ENCODE peak calls at places on chromosome 11, in four cellular contexts. M is neural progenitor cell, Q is H1, P is IMR-90. F is an unnamed sample.

GRCh38 chr11:103055174-103055890 is 36.6 kb downstream of the DCUN1D5 start:
- DNase-seq in Q (no peak), P (peak; percentile 65), M (peak; percentile 61), F (peak; percentile 54)

GRCh38 chr11:14179126-14179820 is 179.7 kb downstream of the RRAS2 start:
- DNase-seq in P (peak; percentile 22), M (no peak), Q (no peak), F (no peak)

GRCh38 chr11:105393326-105393725 is 216.5 kb upstream of the GRIA4 start:
- DNase-seq in Q (no peak), M (no peak), P (no peak), F (no peak)

GRCh38 chr11:134443246-134443645 is 31.2 kb upstream of the B3GAT1 start:
- DNase-seq in Q (no peak), P (no peak), M (no peak), F (no peak)

GRCh38 chr11:69137148-69137844 is 18.4 kb upstream of the SMIM38 start:
- DNase-seq in P (no peak), Q (no peak), M (no peak), F (no peak)

GRCh38 chr11:129386795-129387390 is 11.2 kb downstream of the BARX2 start:
- DNase-seq in Q (no peak), M (no peak), P (no peak), F (no peak)

GRCh38 chr11:44793350-44794090 is 66.8 kb downstream of the TSPAN18 start:
- DNase-seq in P (peak; percentile 57), Q (no peak), M (peak; percentile 63), F (no peak)

GRCh38 chr11:63518548-63518947 is 12.7 kb downstream of the LGALS12 start:
- DNase-seq in Q (no peak), P (peak; percentile 66), M (no peak), F (no peak)

GRCh38 chr11:87299041-87299481 is 261.3 kb downstream of the TMEM135 start:
- DNase-seq in Q (no peak), M (no peak), P (no peak), F (no peak)

GRCh38 chr11:128324531-128325141 is 262.7 kb downstream of the ETS1 start:
- DNase-seq in Q (no peak), P (no peak), M (no peak), F (no peak)

GRCh38 chr11:57491371-57492061 is 24.0 kb downstream of the SLC43A1 start:
- DNase-seq in P (no peak), M (peak; percentile 72), Q (peak; percentile 90), F (peak; percentile 59)

GRCh38 chr11:9755561-9755960 is 91.7 kb downstream of the SWAP70 start:
- DNase-seq in M (no peak), Q (no peak), P (peak; percentile 89), F (no peak)

GRCh38 chr11:1121343-1122331 is 36.1 kb upstream of the MUC5AC start:
- DNase-seq in Q (no peak), M (no peak), P (peak; percentile 17), F (no peak)

GRCh38 chr11:1105183-1105565 is 30.5 kb downstream of the MUC2 start:
- DNase-seq in Q (no peak), M (no peak), P (no peak), F (no peak)

GRCh38 chr11:60756307-60757032 is at the start of gene MS4A15:
- DNase-seq in Q (no peak), M (peak; percentile 55), P (no peak), F (peak; percentile 50)

GRCh38 chr11:75100314-75100713 is 3.6 kb upstream of the OR2AT4 start:
- DNase-seq in M (no peak), P (peak; percentile 81), Q (no peak), F (peak; percentile 6)

GRCh38 chr11:68153742-68154141 is 32.6 kb upstream of the CHKA start:
- DNase-seq in Q (no peak), P (no peak), M (no peak), F (no peak)

GRCh38 chr11:3849297-3849874 is 6.1 kb upstream of the STIM1 start:
- DNase-seq in Q (no peak), P (peak; percentile 41), M (peak; percentile 55), F (peak; percentile 69)

GRCh38 chr11:67057410-67057757 is 737 bp downstream of the RHOD start:
- DNase-seq in Q (no peak), P (no peak), M (no peak), F (no peak)

GRCh38 chr11:99020324-99021225 is at the start of gene CNTN5:
- DNase-seq in Q (peak; percentile 72), M (peak; percentile 85), P (peak; percentile 5), F (no peak)

GRCh38 chr11:372809-373715 is 3.8 kb downstream of the B4GALNT4 start:
- DNase-seq in P (no peak), M (no peak), Q (no peak), F (no peak)

GRCh38 chr11:3823762-3824506 is 15.6 kb downstream of the PGAP2 start:
- DNase-seq in M (no peak), Q (no peak), P (no peak), F (no peak)

GRCh38 chr11:121429556-121429955 is 22.6 kb upstream of the SORL1 start:
- DNase-seq in Q (no peak), M (no peak), P (no peak), F (peak; percentile 63)

GRCh38 chr11:73889019-73889418 is 12.2 kb downstream of the PAAF1 start:
- DNase-seq in Q (no peak), M (no peak), P (peak; percentile 37), F (no peak)

GRCh38 chr11:93740031-93740801 is 1.1 kb downstream of the TAF1D start:
- DNase-seq in M (peak; percentile 23), P (peak; percentile 56), Q (no peak), F (peak; percentile 62)

GRCh38 chr11:44011797-44012196 is 36.0 kb upstream of the ACCSL start:
- DNase-seq in Q (no peak), P (peak; percentile 66), M (no peak), F (no peak)

GRCh38 chr11:114598461-114598860 is 2.9 kb upstream of the NXPE4 start:
- DNase-seq in Q (no peak), P (no peak), M (no peak), F (no peak)

GRCh38 chr11:62612366-62613274 is at the start of the genes EML3 and ROM1:
- DNase-seq in M (peak; percentile 97), Q (peak; percentile 94), P (peak; percentile 63), F (peak; percentile 92)

GRCh38 chr11:33303541-33303940 is 46.4 kb downstream of the HIPK3 start:
- DNase-seq in P (no peak), M (no peak), Q (no peak), F (no peak)

GRCh38 chr11:126855536-126855935 is 145.0 kb downstream of the KIRREL3 start:
- DNase-seq in M (no peak), Q (no peak), P (no peak), F (no peak)
- H2AFZ ChIP-seq in M (no peak overlapping the region), Q (no peak overlapping the region), P (no peak overlapping the region), F (no peak overlapping the region)

GRCh38 chr11:31764766-31765165 is 46.4 kb downstream of the PAX6 start:
- DNase-seq in P (no peak), Q (no peak), M (peak; percentile 48), F (no peak)

GRCh38 chr11:31761636-31762035 is 49.5 kb downstream of the PAX6 start:
- DNase-seq in P (no peak), Q (no peak), M (no peak), F (no peak)

GRCh38 chr11:31764186-31764730 is 46.9 kb downstream of the PAX6 start:
- DNase-seq in P (no peak), M (peak; percentile 52), Q (no peak), F (no peak)

GRCh38 chr11:31767066-31767465 is 44.1 kb downstream of the PAX6 start:
- DNase-seq in Q (no peak), M (no peak), P (no peak), F (no peak)

DNA sequence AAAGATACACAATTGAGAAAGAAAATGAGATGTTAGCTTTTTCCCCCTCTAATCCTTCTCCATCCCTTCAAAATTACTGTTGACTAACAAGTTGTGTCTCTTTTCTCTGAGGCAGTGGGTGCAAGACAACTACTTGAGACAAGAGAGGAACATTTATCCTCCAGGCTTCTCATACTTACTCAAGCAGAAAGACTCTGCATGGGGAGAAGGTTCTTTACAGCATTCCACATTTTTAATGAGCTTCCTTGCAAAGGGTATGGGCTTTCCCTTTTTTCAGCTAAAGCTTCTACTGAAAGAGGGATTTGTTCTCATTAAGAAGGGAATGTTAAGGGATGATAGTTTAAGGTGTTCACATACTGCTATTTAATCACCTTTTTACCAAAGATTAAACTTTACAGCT is 47.8 kb downstream of the PAX6 start:
- DNase-seq in Q (no peak), P (no peak), M (peak; percentile 91), F (no peak)
- H3K4me3 ChIP-seq in Q (no peak overlapping the region), P (no peak overlapping the region), M (peak overlapping the region; percentile 26), F (no peak overlapping the region)

GRCh38 chr11:35085766-35086165 is 53.2 kb upstream of the CD44 start:
- DNase-seq in P (no peak), Q (no peak), M (no peak), F (no peak)

GRCh38 chr11:35088676-35089075 is 50.3 kb upstream of the CD44 start:
- DNase-seq in M (no peak), Q (no peak), P (peak; percentile 21), F (no peak)

GRCh38 chr11:35089724-35090505 is 49.1 kb upstream of the CD44 start:
- DNase-seq in Q (no peak), P (no peak), M (no peak), F (peak; percentile 77)

GRCh38 chr11:35087648-35088047 is 51.3 kb upstream of the CD44 start:
- DNase-seq in Q (no peak), M (no peak), P (peak; percentile 53), F (no peak)

GRCh38 chr11:35088226-35088625 is 50.7 kb upstream of the CD44 start:
- DNase-seq in P (no peak), M (no peak), Q (no peak), F (no peak)
- H2AFZ ChIP-seq in P (no peak overlapping the region), M (no peak overlapping the region), Q (no peak overlapping the region), F (peak overlapping the region; percentile 57)

GRCh38 chr11:77448269-77448668 is 25.6 kb downstream of the PAK1 start:
- DNase-seq in Q (no peak), P (no peak), M (no peak), F (no peak)

GRCh38 chr11:77450227-77450626 is 23.7 kb downstream of the PAK1 start:
- DNase-seq in P (no peak), M (no peak), Q (no peak), F (no peak)

GRCh38 chr11:77449784-77450183 is 24.1 kb downstream of the PAK1 start:
- DNase-seq in M (no peak), Q (no peak), P (no peak), F (no peak)

GRCh38 chr11:77446911-77447629 is 26.8 kb downstream of the PAK1 start:
- DNase-seq in Q (no peak), M (no peak), P (no peak), F (no peak)

DNA sequence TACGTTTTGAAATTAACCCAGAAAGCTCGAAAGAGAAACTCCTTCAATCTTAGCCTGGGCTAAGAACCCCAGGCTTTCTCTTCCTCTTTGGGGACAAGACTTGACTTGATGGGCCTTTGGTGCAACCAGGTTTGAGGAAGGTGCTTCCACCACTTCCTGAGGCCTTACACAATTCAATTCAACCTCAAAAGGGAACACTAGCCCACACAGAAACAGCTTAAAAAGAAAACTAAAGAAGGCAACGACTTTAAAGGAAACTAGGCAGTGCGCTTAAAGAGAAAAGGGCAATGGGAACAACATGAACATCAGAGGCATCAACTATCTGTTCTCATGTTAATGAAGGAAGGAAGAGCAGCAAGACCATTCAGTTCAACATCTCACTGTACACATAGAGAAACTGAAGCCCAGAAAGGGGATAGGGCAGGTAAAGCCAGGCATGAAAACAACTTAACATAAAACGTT is 24.8 kb downstream of the PAK1 start:
- DNase-seq in M (no peak), P (no peak), Q (no peak), F (no peak)
- H3K4me3 ChIP-seq in M (no peak overlapping the region), P (no peak overlapping the region), Q (no peak overlapping the region), F (no peak overlapping the region)

F was measured in OCI-LY7.